ENCODE peak calls at places on chromosomes 13 and 19, in nine cellular contexts. One of them, this sample, is unnamed.
A peak's percentile ranks its signal among the peaks of the same experiment; 100 is the strongest.

GRCh38 chr19:47110521-47111080 is 3.0 kb downstream of the ZC3H4 start:
- DNase-seq in CD4-positive, alpha-beta memory T cell: peak; percentile 46
- DNase-seq in sigmoid colon: no peak
- DNase-seq in tibial artery: no peak
- DNase-seq in GM23248: peak; percentile 25
- DNase-seq in kidney epithelial cell: no peak
- DNase-seq in fibroblast of mammary gland: no peak
- DNase-seq in Caco-2: no peak
- DNase-seq in tibial nerve: no peak
- DNase-seq in this sample: peak; percentile 26

GRCh38 chr19:4910594-4911273 is 1.4 kb downstream of the UHRF1 start:
- DNase-seq in fibroblast of mammary gland: peak; percentile 55
- DNase-seq in GM23248: peak; percentile 68
- DNase-seq in tibial nerve: no peak
- DNase-seq in Caco-2: no peak
- DNase-seq in kidney epithelial cell: no peak
- DNase-seq in CD4-positive, alpha-beta memory T cell: no peak
- DNase-seq in sigmoid colon: no peak
- DNase-seq in tibial artery: no peak
- DNase-seq in this sample: peak; percentile 48

GRCh38 chr13:40026741-40027140 is 371.3 kb downstream of the COG6 start:
- DNase-seq in CD4-positive, alpha-beta memory T cell: peak; percentile 14
- DNase-seq in kidney epithelial cell: no peak
- DNase-seq in tibial nerve: no peak
- DNase-seq in tibial artery: no peak
- DNase-seq in Caco-2: no peak
- DNase-seq in GM23248: no peak
- DNase-seq in sigmoid colon: no peak
- DNase-seq in fibroblast of mammary gland: no peak
- DNase-seq in this sample: no peak

GRCh38 chr13:98795220-98795619 is 42.7 kb upstream of the SLC15A1 start:
- DNase-seq in tibial artery: no peak
- DNase-seq in sigmoid colon: no peak
- DNase-seq in Caco-2: no peak
- DNase-seq in tibial nerve: no peak
- DNase-seq in GM23248: no peak
- DNase-seq in kidney epithelial cell: no peak
- DNase-seq in fibroblast of mammary gland: no peak
- DNase-seq in CD4-positive, alpha-beta memory T cell: no peak
- DNase-seq in this sample: no peak

GRCh38 chr13:33009019-33009418 is 7.2 kb upstream of the KL start:
- DNase-seq in Caco-2: no peak
- DNase-seq in kidney epithelial cell: no peak
- DNase-seq in fibroblast of mammary gland: no peak
- DNase-seq in tibial nerve: no peak
- DNase-seq in CD4-positive, alpha-beta memory T cell: no peak
- DNase-seq in GM23248: no peak
- DNase-seq in tibial artery: no peak
- DNase-seq in sigmoid colon: no peak
- DNase-seq in this sample: no peak

GRCh38 chr19:27719034-27719433 is 1493.9 kb downstream of the UQCRFS1 start:
- DNase-seq in fibroblast of mammary gland: no peak
- DNase-seq in tibial nerve: no peak
- DNase-seq in CD4-positive, alpha-beta memory T cell: no peak
- DNase-seq in sigmoid colon: no peak
- DNase-seq in Caco-2: no peak
- DNase-seq in GM23248: no peak
- DNase-seq in kidney epithelial cell: no peak
- DNase-seq in tibial artery: no peak
- DNase-seq in this sample: no peak

GRCh38 chr13:40336228-40337221 is 329.9 kb downstream of the FOXO1 start:
- DNase-seq in Caco-2: peak; percentile 82
- DNase-seq in GM23248: no peak
- DNase-seq in tibial nerve: no peak
- DNase-seq in tibial artery: no peak
- DNase-seq in kidney epithelial cell: no peak
- DNase-seq in CD4-positive, alpha-beta memory T cell: no peak
- DNase-seq in sigmoid colon: no peak
- DNase-seq in fibroblast of mammary gland: no peak
- DNase-seq in this sample: no peak

GRCh38 chr19:52086481-52086880 is 9.1 kb downstream of the ZNF841 start:
- DNase-seq in sigmoid colon: no peak
- DNase-seq in fibroblast of mammary gland: peak; percentile 70
- DNase-seq in GM23248: peak; percentile 74
- DNase-seq in Caco-2: no peak
- DNase-seq in tibial artery: no peak
- DNase-seq in kidney epithelial cell: no peak
- DNase-seq in CD4-positive, alpha-beta memory T cell: no peak
- DNase-seq in tibial nerve: no peak
- DNase-seq in this sample: no peak

GRCh38 chr13:31675521-31675953 is 63.8 kb upstream of the RXFP2 start:
- DNase-seq in Caco-2: no peak
- DNase-seq in tibial artery: no peak
- DNase-seq in tibial nerve: no peak
- DNase-seq in GM23248: peak; percentile 67
- DNase-seq in kidney epithelial cell: no peak
- DNase-seq in sigmoid colon: no peak
- DNase-seq in CD4-positive, alpha-beta memory T cell: no peak
- DNase-seq in fibroblast of mammary gland: peak; percentile 60
- DNase-seq in this sample: no peak

GRCh38 chr19:13277104-13277809 is 127.0 kb downstream of the IER2 start:
- DNase-seq in tibial nerve: no peak
- DNase-seq in kidney epithelial cell: peak; percentile 10
- DNase-seq in fibroblast of mammary gland: peak; percentile 74
- DNase-seq in Caco-2: peak; percentile 77
- DNase-seq in CD4-positive, alpha-beta memory T cell: peak; percentile 81
- DNase-seq in GM23248: peak; percentile 81
- DNase-seq in tibial artery: no peak
- DNase-seq in sigmoid colon: no peak
- DNase-seq in this sample: peak; percentile 87

GRCh38 chr13:20774746-20775145 is 985 bp upstream of the EEF1AKMT1 start:
- DNase-seq in Caco-2: no peak
- DNase-seq in sigmoid colon: no peak
- DNase-seq in tibial artery: no peak
- DNase-seq in CD4-positive, alpha-beta memory T cell: no peak
- DNase-seq in kidney epithelial cell: no peak
- DNase-seq in GM23248: no peak
- DNase-seq in tibial nerve: no peak
- DNase-seq in fibroblast of mammary gland: no peak
- DNase-seq in this sample: no peak

GRCh38 chr19:2309734-2310362 is 1.9 kb upstream of the LINGO3 start:
- DNase-seq in tibial nerve: no peak
- DNase-seq in GM23248: peak; percentile 62
- DNase-seq in fibroblast of mammary gland: peak; percentile 61
- DNase-seq in sigmoid colon: no peak
- DNase-seq in CD4-positive, alpha-beta memory T cell: no peak
- DNase-seq in Caco-2: no peak
- DNase-seq in kidney epithelial cell: no peak
- DNase-seq in tibial artery: no peak
- DNase-seq in this sample: no peak

GRCh38 chr19:40216777-40217026 is 1.5 kb downstream of the TTC9B start:
- DNase-seq in GM23248: no peak
- DNase-seq in Caco-2: no peak
- DNase-seq in tibial artery: no peak
- DNase-seq in fibroblast of mammary gland: no peak
- DNase-seq in kidney epithelial cell: no peak
- DNase-seq in sigmoid colon: no peak
- DNase-seq in tibial nerve: no peak
- DNase-seq in CD4-positive, alpha-beta memory T cell: no peak
- DNase-seq in this sample: no peak

GRCh38 chr19:40217027-40217810 is 965 bp downstream of the TTC9B start:
- DNase-seq in GM23248: peak; percentile 21
- DNase-seq in sigmoid colon: no peak
- DNase-seq in CD4-positive, alpha-beta memory T cell: no peak
- DNase-seq in Caco-2: peak; percentile 94
- DNase-seq in kidney epithelial cell: no peak
- DNase-seq in tibial nerve: no peak
- DNase-seq in fibroblast of mammary gland: no peak
- DNase-seq in tibial artery: no peak
- DNase-seq in this sample: no peak

GRCh38 chr19:40217921-40218890 is at the start of gene TTC9B:
- DNase-seq in CD4-positive, alpha-beta memory T cell: peak; percentile 56
- DNase-seq in Caco-2: no peak
- DNase-seq in fibroblast of mammary gland: no peak
- DNase-seq in tibial nerve: no peak
- DNase-seq in tibial artery: no peak
- DNase-seq in kidney epithelial cell: no peak
- DNase-seq in GM23248: peak; percentile 60
- DNase-seq in sigmoid colon: no peak
- DNase-seq in this sample: peak; percentile 38

GRCh38 chr19:40214936-40215335 is 3.2 kb downstream of the TTC9B start:
- DNase-seq in GM23248: no peak
- DNase-seq in tibial nerve: no peak
- DNase-seq in fibroblast of mammary gland: no peak
- DNase-seq in CD4-positive, alpha-beta memory T cell: no peak
- DNase-seq in tibial artery: no peak
- DNase-seq in Caco-2: no peak
- DNase-seq in sigmoid colon: no peak
- DNase-seq in kidney epithelial cell: no peak
- DNase-seq in this sample: no peak

GRCh38 chr19:40216013-40216776 is 2.0 kb downstream of the TTC9B start:
- DNase-seq in kidney epithelial cell: no peak
- DNase-seq in GM23248: no peak
- DNase-seq in tibial nerve: no peak
- DNase-seq in Caco-2: no peak
- DNase-seq in sigmoid colon: no peak
- DNase-seq in CD4-positive, alpha-beta memory T cell: no peak
- DNase-seq in tibial artery: no peak
- DNase-seq in fibroblast of mammary gland: no peak
- DNase-seq in this sample: no peak
- H3K4me3 ChIP-seq in kidney epithelial cell: no peak overlapping the region
- H3K4me3 ChIP-seq in GM23248: no peak overlapping the region
- H3K4me3 ChIP-seq in tibial nerve: no peak overlapping the region
- H3K4me3 ChIP-seq in Caco-2: peak overlapping the region; percentile 32
- H3K4me3 ChIP-seq in sigmoid colon: no peak overlapping the region
- H3K4me3 ChIP-seq in CD4-positive, alpha-beta memory T cell: no peak overlapping the region
- H3K4me3 ChIP-seq in tibial artery: no peak overlapping the region
- H3K4me3 ChIP-seq in fibroblast of mammary gland: no peak overlapping the region
- H3K4me3 ChIP-seq in this sample: no peak overlapping the region

GRCh38 chr13:44189085-44189484 is 184.5 kb upstream of the SERP2 start:
- DNase-seq in tibial nerve: no peak
- DNase-seq in kidney epithelial cell: no peak
- DNase-seq in Caco-2: no peak
- DNase-seq in tibial artery: no peak
- DNase-seq in sigmoid colon: no peak
- DNase-seq in fibroblast of mammary gland: no peak
- DNase-seq in GM23248: no peak
- DNase-seq in CD4-positive, alpha-beta memory T cell: no peak
- DNase-seq in this sample: no peak

GRCh38 chr13:44193731-44194130 is 179.9 kb upstream of the SERP2 start:
- DNase-seq in kidney epithelial cell: no peak
- DNase-seq in tibial nerve: no peak
- DNase-seq in fibroblast of mammary gland: no peak
- DNase-seq in sigmoid colon: no peak
- DNase-seq in CD4-positive, alpha-beta memory T cell: no peak
- DNase-seq in Caco-2: no peak
- DNase-seq in GM23248: no peak
- DNase-seq in tibial artery: no peak
- DNase-seq in this sample: no peak

GRCh38 chr13:44191103-44191502 is 182.5 kb upstream of the SERP2 start:
- DNase-seq in sigmoid colon: no peak
- DNase-seq in fibroblast of mammary gland: no peak
- DNase-seq in tibial artery: no peak
- DNase-seq in kidney epithelial cell: no peak
- DNase-seq in GM23248: no peak
- DNase-seq in Caco-2: no peak
- DNase-seq in tibial nerve: no peak
- DNase-seq in CD4-positive, alpha-beta memory T cell: no peak
- DNase-seq in this sample: no peak

GRCh38 chr13:44188257-44188656 is 185.4 kb upstream of the SERP2 start:
- DNase-seq in Caco-2: no peak
- DNase-seq in GM23248: peak; percentile 79
- DNase-seq in sigmoid colon: no peak
- DNase-seq in tibial artery: no peak
- DNase-seq in CD4-positive, alpha-beta memory T cell: no peak
- DNase-seq in tibial nerve: no peak
- DNase-seq in kidney epithelial cell: peak; percentile 58
- DNase-seq in fibroblast of mammary gland: peak; percentile 76
- DNase-seq in this sample: no peak

GRCh38 chr13:44191504-44192171 is 182.0 kb upstream of the SERP2 start:
- DNase-seq in sigmoid colon: no peak
- DNase-seq in GM23248: peak; percentile 90
- DNase-seq in Caco-2: peak; percentile 63
- DNase-seq in kidney epithelial cell: no peak
- DNase-seq in tibial artery: peak; percentile 74
- DNase-seq in tibial nerve: no peak
- DNase-seq in fibroblast of mammary gland: peak; percentile 93
- DNase-seq in CD4-positive, alpha-beta memory T cell: peak; percentile 66
- DNase-seq in this sample: peak; percentile 65
- H3K4me3 ChIP-seq in sigmoid colon: no peak overlapping the region
- H3K4me3 ChIP-seq in GM23248: peak overlapping the region; percentile 35
- H3K4me3 ChIP-seq in Caco-2: no peak overlapping the region
- H3K4me3 ChIP-seq in kidney epithelial cell: no peak overlapping the region
- H3K4me3 ChIP-seq in tibial artery: peak overlapping the region; percentile 31
- H3K4me3 ChIP-seq in tibial nerve: no peak overlapping the region
- H3K4me3 ChIP-seq in fibroblast of mammary gland: no peak overlapping the region
- H3K4me3 ChIP-seq in CD4-positive, alpha-beta memory T cell: no peak overlapping the region
- H3K4me3 ChIP-seq in this sample: no peak overlapping the region

GRCh38 chr19:17949956-17950309 is 17.0 kb upstream of the KCNN1 start:
- DNase-seq in CD4-positive, alpha-beta memory T cell: no peak
- DNase-seq in fibroblast of mammary gland: no peak
- DNase-seq in GM23248: no peak
- DNase-seq in kidney epithelial cell: no peak
- DNase-seq in Caco-2: no peak
- DNase-seq in tibial artery: no peak
- DNase-seq in tibial nerve: no peak
- DNase-seq in sigmoid colon: no peak
- DNase-seq in this sample: no peak
- H3K4me3 ChIP-seq in CD4-positive, alpha-beta memory T cell: no peak overlapping the region
- H3K4me3 ChIP-seq in fibroblast of mammary gland: no peak overlapping the region
- H3K4me3 ChIP-seq in GM23248: no peak overlapping the region
- H3K4me3 ChIP-seq in kidney epithelial cell: no peak overlapping the region
- H3K4me3 ChIP-seq in Caco-2: no peak overlapping the region
- H3K4me3 ChIP-seq in tibial artery: no peak overlapping the region
- H3K4me3 ChIP-seq in tibial nerve: no peak overlapping the region
- H3K4me3 ChIP-seq in sigmoid colon: no peak overlapping the region
- H3K4me3 ChIP-seq in this sample: peak overlapping the region; percentile 41

GRCh38 chr19:30719991-30720329 is 347.8 kb downstream of the ZNF536 start:
- DNase-seq in CD4-positive, alpha-beta memory T cell: no peak
- DNase-seq in sigmoid colon: no peak
- DNase-seq in tibial nerve: no peak
- DNase-seq in Caco-2: no peak
- DNase-seq in GM23248: peak; percentile 41
- DNase-seq in tibial artery: no peak
- DNase-seq in fibroblast of mammary gland: no peak
- DNase-seq in kidney epithelial cell: no peak
- DNase-seq in this sample: no peak
- H3K4me3 ChIP-seq in CD4-positive, alpha-beta memory T cell: no peak overlapping the region
- H3K4me3 ChIP-seq in sigmoid colon: peak overlapping the region; percentile 47
- H3K4me3 ChIP-seq in tibial nerve: peak overlapping the region; percentile 72
- H3K4me3 ChIP-seq in Caco-2: no peak overlapping the region
- H3K4me3 ChIP-seq in GM23248: peak overlapping the region; percentile 87
- H3K4me3 ChIP-seq in tibial artery: peak overlapping the region; percentile 56
- H3K4me3 ChIP-seq in fibroblast of mammary gland: peak overlapping the region; percentile 13
- H3K4me3 ChIP-seq in kidney epithelial cell: peak overlapping the region; percentile 34
- H3K4me3 ChIP-seq in this sample: no peak overlapping the region

GRCh38 chr19:11383706-11384048 is 437 bp downstream of the EPOR start:
- DNase-seq in kidney epithelial cell: no peak
- DNase-seq in CD4-positive, alpha-beta memory T cell: no peak
- DNase-seq in tibial nerve: no peak
- DNase-seq in Caco-2: no peak
- DNase-seq in GM23248: no peak
- DNase-seq in sigmoid colon: no peak
- DNase-seq in fibroblast of mammary gland: no peak
- DNase-seq in tibial artery: no peak
- DNase-seq in this sample: no peak
- H3K4me3 ChIP-seq in kidney epithelial cell: peak overlapping the region; percentile 36
- H3K4me3 ChIP-seq in CD4-positive, alpha-beta memory T cell: no peak overlapping the region
- H3K4me3 ChIP-seq in tibial nerve: no peak overlapping the region
- H3K4me3 ChIP-seq in Caco-2: peak overlapping the region; percentile 59
- H3K4me3 ChIP-seq in GM23248: no peak overlapping the region
- H3K4me3 ChIP-seq in sigmoid colon: no peak overlapping the region
- H3K4me3 ChIP-seq in fibroblast of mammary gland: no peak overlapping the region
- H3K4me3 ChIP-seq in tibial artery: peak overlapping the region; percentile 35
- H3K4me3 ChIP-seq in this sample: no peak overlapping the region